ENCODE peak calls at places on chromosome 9, in seven cellular contexts. S is IMR-90, P is mesendoderm, Y is neuronal stem cell, M is H1, E is mesenchymal stem cell, J is H9. A is an unnamed sample.
A peak's percentile ranks its signal among the peaks of the same experiment; 100 is the strongest.

GRCh38 chr9:81814794-81815464 is 113.3 kb upstream of the SPATA31D4 start:
- DNase-seq in S (no peak), P (peak; percentile 96), Y (no peak), M (no peak), E (peak; percentile 20), J (no peak), A (no peak)

GRCh38 chr9:28163619-28164018 is 590.3 kb upstream of the C9orf72 start:
- DNase-seq in S (no peak), P (no peak), Y (no peak), M (no peak), E (no peak), J (no peak), A (no peak)

GRCh38 chr9:72586388-72587160 is 65.2 kb downstream of the TMC1 start:
- DNase-seq in S (peak; percentile 90), P (no peak), Y (no peak), M (no peak), E (peak; percentile 95), J (no peak), A (peak; percentile 48)

GRCh38 chr9:14923701-14924100 is 13.5 kb upstream of the FREM1 start:
- DNase-seq in S (no peak), P (no peak), Y (no peak), M (no peak), E (no peak), J (no peak), A (peak; percentile 85)

GRCh38 chr9:37954581-37954981 is 50.7 kb upstream of the SLC25A51 start:
- DNase-seq in S (no peak), P (no peak), Y (no peak), M (no peak), E (no peak), J (no peak), A (no peak)

GRCh38 chr9:22169243-22169642 is 160.1 kb upstream of the CDKN2B start:
- DNase-seq in S (peak; percentile 79), P (no peak), Y (no peak), M (no peak), E (peak; percentile 68), J (no peak), A (no peak)

GRCh38 chr9:120857481-120857880 is 14.8 kb upstream of the PSMD5 start:
- DNase-seq in S (no peak), P (no peak), Y (no peak), M (no peak), E (no peak), J (no peak), A (no peak)

GRCh38 chr9:120386390-120387131 is 193.4 kb downstream of the CDK5RAP2 start:
- DNase-seq in S (no peak), P (no peak), Y (no peak), M (no peak), E (no peak), J (no peak), A (no peak)

GRCh38 chr9:92196909-92197308 is 81.7 kb upstream of the SPTLC1 start:
- DNase-seq in S (peak; percentile 65), P (no peak), Y (no peak), M (no peak), E (peak; percentile 72), J (no peak), A (no peak)

GRCh38 chr9:15155826-15156225 is 151.2 kb downstream of the TTC39B start:
- DNase-seq in S (no peak), P (no peak), Y (no peak), M (no peak), E (peak; percentile 15), J (no peak), A (peak; percentile 74)

GRCh38 chr9:84597131-84597530 is 72.4 kb upstream of the NTRK2 start:
- DNase-seq in S (no peak), P (no peak), Y (no peak), M (no peak), E (no peak), J (no peak), A (no peak)

GRCh38 chr9:107375651-107376369 is 92.7 kb downstream of the RAD23B start:
- DNase-seq in S (no peak), P (peak; percentile 19), Y (no peak), M (no peak), E (no peak), J (no peak), A (no peak)

GRCh38 chr9:71303351-71303750 is 181.9 kb upstream of the TRPM3 start:
- DNase-seq in S (peak; percentile 1), P (no peak), Y (no peak), M (no peak), E (no peak), J (no peak), A (no peak)

GRCh38 chr9:18115131-18115530 is 358.8 kb upstream of the ADAMTSL1 start:
- DNase-seq in S (no peak), P (no peak), Y (no peak), M (no peak), E (no peak), J (no peak), A (no peak)

GRCh38 chr9:127979015-127979332 is 1.8 kb downstream of the EEIG1 start:
- DNase-seq in S (no peak), P (no peak), Y (no peak), M (no peak), E (no peak), J (no peak), A (no peak)

GRCh38 chr9:31471041-31471440 is 913.4 kb upstream of the ACO1 start:
- DNase-seq in S (no peak), P (no peak), Y (no peak), M (no peak), E (no peak), J (no peak), A (no peak)

GRCh38 chr9:21513431-21513830 is 31.3 kb upstream of the IFNE start:
- DNase-seq in S (peak; percentile 46), P (no peak), Y (no peak), M (no peak), E (no peak), J (no peak), A (no peak)

GRCh38 chr9:107653263-107653821 is 163.8 kb upstream of the KLF4 start:
- DNase-seq in S (no peak), P (no peak), Y (no peak), M (no peak), E (no peak), J (no peak), A (no peak)

GRCh38 chr9:93156475-93157008 is 22.5 kb upstream of the NINJ1 start:
- DNase-seq in S (no peak), P (no peak), Y (no peak), M (no peak), E (no peak), J (no peak), A (no peak)

GRCh38 chr9:108634164-108634563 is 221.6 kb downstream of the ACTL7B start:
- DNase-seq in S (no peak), P (no peak), Y (no peak), M (no peak), E (no peak), J (no peak), A (no peak)

GRCh38 chr9:19232830-19233194 is 2.3 kb downstream of the DENND4C start:
- DNase-seq in S (peak; percentile 56), P (no peak), Y (no peak), M (no peak), E (no peak), J (no peak), A (no peak)

GRCh38 chr9:4839470-4839912 is 46.7 kb downstream of the RCL1 start:
- DNase-seq in S (peak; percentile 50), P (no peak), Y (no peak), M (no peak), E (peak; percentile 69), J (no peak), A (no peak)
- H4K8ac ChIP-seq in S (no peak overlapping the region), P (no peak overlapping the region), Y (no peak overlapping the region), M (no peak overlapping the region), E (no peak overlapping the region), J (no peak overlapping the region), A (no peak overlapping the region)

DNA sequence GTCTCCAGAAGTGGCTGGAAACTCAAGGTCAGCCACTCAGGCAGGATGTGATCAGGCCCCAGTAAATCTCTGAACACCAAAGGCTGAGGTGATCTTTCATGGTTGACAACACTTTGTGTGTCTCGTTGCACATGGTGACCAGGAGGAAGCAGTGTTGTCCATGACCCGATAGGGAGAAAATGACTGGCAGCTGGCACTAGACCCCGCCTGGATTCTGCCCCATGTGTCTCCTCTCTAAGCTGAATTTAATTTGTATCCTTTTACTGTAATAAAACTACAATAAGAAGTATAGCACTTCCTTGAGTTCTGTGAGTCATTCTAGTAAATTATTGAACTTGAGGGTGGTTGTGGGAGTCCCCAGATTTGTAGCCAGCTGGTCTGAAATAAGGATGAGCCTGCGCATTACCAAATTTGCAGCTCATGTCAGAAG is 55.7 kb downstream of the TMEM215 start:
- DNase-seq in S (no peak), P (no peak), Y (no peak), M (no peak), E (no peak), J (no peak), A (no peak)
- H4K8ac ChIP-seq in S (no peak overlapping the region), P (no peak overlapping the region), Y (no peak overlapping the region), M (no peak overlapping the region), E (no peak overlapping the region), J (no peak overlapping the region), A (no peak overlapping the region)

GRCh38 chr9:98182889-98183599 is 9.4 kb downstream of the CORO2A start:
- DNase-seq in S (no peak), P (no peak), Y (no peak), M (no peak), E (no peak), J (no peak), A (no peak)

GRCh38 chr9:98181746-98182068 is 10.7 kb downstream of the CORO2A start:
- DNase-seq in S (no peak), P (no peak), Y (no peak), M (no peak), E (no peak), J (no peak), A (no peak)

GRCh38 chr9:98178874-98179850 is 13.3 kb downstream of the CORO2A start:
- DNase-seq in S (no peak), P (no peak), Y (no peak), M (no peak), E (no peak), J (no peak), A (no peak)

GRCh38 chr9:98182069-98182820 is 10.2 kb downstream of the CORO2A start:
- DNase-seq in S (no peak), P (peak; percentile 61), Y (no peak), M (no peak), E (peak; percentile 11), J (no peak), A (no peak)

DNA sequence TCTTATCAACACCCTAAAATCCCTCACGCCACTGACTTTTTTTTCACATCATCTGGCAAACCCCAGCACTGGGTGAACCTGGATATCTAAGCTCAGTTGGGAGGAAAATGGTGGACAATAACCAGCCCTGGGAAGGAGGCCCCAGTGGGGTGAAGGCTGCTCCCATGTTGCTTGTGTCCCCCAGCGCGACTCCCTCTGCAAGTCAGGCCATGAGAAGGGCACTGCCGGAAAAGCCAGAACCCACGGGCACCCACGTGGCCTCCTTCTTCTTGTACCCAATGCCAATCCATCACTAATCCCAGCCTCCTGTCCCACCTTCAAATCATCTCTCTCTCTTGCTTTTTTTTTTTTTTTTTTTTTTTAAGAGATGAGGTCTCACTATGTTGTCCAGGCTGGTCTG is 11.4 kb downstream of the CORO2A start:
- DNase-seq in S (no peak), P (no peak), Y (no peak), M (no peak), E (no peak), J (no peak), A (no peak)
- H4K8ac ChIP-seq in S (no peak overlapping the region), P (no peak overlapping the region), Y (no peak overlapping the region), M (no peak overlapping the region), E (no peak overlapping the region), J (no peak overlapping the region), A (no peak overlapping the region)

GRCh38 chr9:16348531-16348930 is 521.9 kb downstream of the BNC2 start:
- DNase-seq in S (no peak), P (peak; percentile 36), Y (no peak), M (no peak), E (peak; percentile 21), J (no peak), A (peak; percentile 67)
- H4K8ac ChIP-seq in S (no peak overlapping the region), P (no peak overlapping the region), Y (no peak overlapping the region), M (no peak overlapping the region), E (no peak overlapping the region), J (no peak overlapping the region), A (no peak overlapping the region)

A was measured in trophoblast cell.